ENCODE peak calls at places on chromosome 15, in eight cellular contexts. U is A673, J is gastrocnemius medialis, I is fibroblast of lung, M is transverse colon, O is lower leg skin, E is fibroblast of mammary gland, D is mucosa of descending colon. F is an unnamed sample.

GRCh38 chr15:57911247-57911646 is 154.3 kb downstream of the ALDH1A2 start:
- DNase-seq in J (no peak), O (no peak), D (no peak), I (no peak), M (no peak), E (peak; percentile 42), U (no peak), F (no peak)

GRCh38 chr15:60212536-60212935 is 185.2 kb downstream of the ANXA2 start:
- DNase-seq in D (no peak), E (peak; percentile 31), J (no peak), M (no peak), O (no peak), U (peak; percentile 32), I (peak; percentile 9), F (no peak)

GRCh38 chr15:33756950-33757349 is 211.3 kb upstream of the CHRM5 start:
- DNase-seq in D (peak; percentile 9), I (no peak), E (no peak), U (no peak), J (no peak), M (no peak), O (no peak), F (no peak)

GRCh38 chr15:42549052-42549491 is 434 bp downstream of the HAUS2 start:
- DNase-seq in E (peak; percentile 39), J (no peak), I (peak; percentile 27), D (no peak), O (no peak), M (peak; percentile 16), U (peak; percentile 66), F (no peak)

GRCh38 chr15:90300988-90301715 is 35.7 kb downstream of the NGRN start:
- DNase-seq in E (peak; percentile 44), I (peak; percentile 12), J (peak; percentile 42), O (peak; percentile 86), D (peak; percentile 74), U (peak; percentile 78), M (peak; percentile 69), F (no peak)

GRCh38 chr15:63395730-63396545 is 14.3 kb upstream of the CA12 start:
- DNase-seq in D (no peak), J (no peak), M (no peak), E (no peak), I (no peak), U (no peak), O (no peak), F (no peak)

GRCh38 chr15:42593143-42593542 is 17.7 kb downstream of the STARD9 start:
- DNase-seq in M (peak; percentile 18), U (no peak), D (no peak), E (peak; percentile 63), I (no peak), O (no peak), J (peak; percentile 54), F (no peak)

GRCh38 chr15:40040293-40040635 is 1.3 kb upstream of the SRP14 start:
- DNase-seq in U (no peak), E (no peak), M (no peak), D (no peak), I (no peak), J (no peak), O (no peak), F (no peak)

GRCh38 chr15:32979710-32980109 is 214.8 kb downstream of the FMN1 start:
- DNase-seq in J (no peak), D (no peak), O (no peak), M (no peak), U (no peak), I (peak; percentile 100), E (peak; percentile 93), F (no peak)

GRCh38 chr15:66007663-66008262 is 138.5 kb downstream of the RAB11A start:
- DNase-seq in U (no peak), E (no peak), D (peak; percentile 27), J (no peak), O (no peak), M (no peak), I (no peak), F (no peak)

GRCh38 chr15:43133429-43134156 is at the start of gene TMEM62:
- DNase-seq in O (peak; percentile 95), M (peak; percentile 92), D (peak; percentile 93), E (peak; percentile 47), J (peak; percentile 83), U (peak; percentile 49), I (peak; percentile 60), F (peak; percentile 70)

GRCh38 chr15:83324799-83325198 is 40.3 kb upstream of the BNC1 start:
- DNase-seq in U (no peak), M (no peak), D (no peak), E (peak; percentile 33), O (no peak), I (no peak), J (no peak), F (no peak)

GRCh38 chr15:74386496-74387140 is 19.2 kb upstream of the CYP11A1 start:
- DNase-seq in M (no peak), E (no peak), O (no peak), I (no peak), D (no peak), J (no peak), U (no peak), F (no peak)

GRCh38 chr15:60121845-60122244 is 117.7 kb downstream of the FOXB1 start:
- DNase-seq in D (no peak), O (no peak), J (no peak), M (no peak), E (no peak), U (no peak), I (no peak), F (no peak)

GRCh38 chr15:27847775-27848710 is 251.1 kb downstream of the OCA2 start:
- DNase-seq in D (no peak), I (no peak), U (no peak), M (no peak), E (no peak), J (no peak), O (peak; percentile 79), F (no peak)

GRCh38 chr15:78739996-78740903 is 71.0 kb downstream of the ADAMTS7 start:
- DNase-seq in E (peak; percentile 36), U (peak; percentile 70), O (peak; percentile 87), M (peak; percentile 83), J (peak; percentile 47), D (peak; percentile 88), I (no peak), F (peak; percentile 52)

GRCh38 chr15:88911766-88912118 is 1.4 kb downstream of the MFGE8 start:
- DNase-seq in I (peak; percentile 78), U (no peak), D (no peak), O (peak; percentile 85), J (peak; percentile 89), E (peak; percentile 67), M (no peak), F (no peak)

GRCh38 chr15:84784262-84784661 is 32.9 kb upstream of the ALPK3 start:
- DNase-seq in I (no peak), M (no peak), O (no peak), J (no peak), E (no peak), D (no peak), U (no peak), F (no peak)

GRCh38 chr15:77083381-77084160 is 12.7 kb upstream of the TSPAN3 start:
- DNase-seq in O (peak; percentile 88), I (peak; percentile 76), E (peak; percentile 61), D (peak; percentile 86), M (peak; percentile 88), U (peak; percentile 94), J (peak; percentile 87), F (peak; percentile 61)
- H3K4me3 ChIP-seq in O (no peak overlapping the region), I (no peak overlapping the region), E (peak overlapping the region; percentile 30), D (no peak overlapping the region), M (no peak overlapping the region), U (no peak overlapping the region), J (peak overlapping the region; percentile 39), F (no peak overlapping the region)

DNA sequence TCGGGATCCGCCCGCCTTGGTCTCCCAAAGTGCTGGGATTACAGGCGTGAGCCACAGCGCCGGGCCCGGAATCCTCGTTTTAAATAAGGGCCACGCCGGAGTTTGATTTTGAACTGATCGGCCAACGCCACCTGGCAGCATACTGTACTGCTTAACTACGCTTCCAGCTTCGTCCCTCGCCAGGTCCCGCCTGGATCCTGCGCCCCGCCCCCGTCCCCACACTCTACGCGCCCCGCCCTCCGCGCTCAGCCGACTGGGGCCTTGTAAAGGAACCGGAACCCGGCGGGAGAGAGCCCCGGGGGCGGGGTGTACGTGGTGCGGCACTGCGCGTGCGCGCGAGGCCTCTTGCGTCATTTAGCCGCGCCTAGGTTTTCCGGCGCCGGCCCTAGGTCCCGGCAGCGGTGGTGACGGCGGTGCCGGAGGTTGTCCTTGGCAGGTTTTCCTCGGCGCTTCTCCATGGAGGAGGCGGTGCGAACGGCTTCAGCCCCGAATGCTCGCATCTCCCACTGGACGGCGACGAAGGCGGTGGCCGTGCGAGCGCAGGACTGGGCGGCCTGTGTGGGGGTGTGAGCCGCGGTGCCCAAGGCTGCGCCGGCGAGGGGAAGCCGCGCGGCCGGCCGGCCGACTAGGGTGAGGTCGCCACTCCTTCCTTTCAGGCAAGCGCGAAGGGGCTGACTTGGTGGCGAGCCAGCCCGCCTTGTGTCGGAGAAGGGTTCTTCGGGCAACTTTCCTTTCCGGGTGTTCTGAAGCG is at the start of gene NIPA2:
- DNase-seq in J (peak; percentile 98), E (peak; percentile 96), D (peak; percentile 98), O (peak; percentile 100), I (peak; percentile 96), U (peak; percentile 99), M (peak; percentile 99), F (peak; percentile 93)
- TF ChIP-seq CTCF in J (no peak), E (no peak), D (no peak), O (no peak), I (no peak), U (no peak), M (peak; percentile 49), F (peak; percentile 25)

GRCh38 chr15:79929412-79929811 is 32.6 kb upstream of the MTHFS start:
- DNase-seq in J (no peak), E (no peak), O (no peak), I (no peak), D (no peak), M (no peak), U (no peak), F (no peak)
- H3K4me3 ChIP-seq in J (no peak overlapping the region), E (no peak overlapping the region), O (no peak overlapping the region), I (no peak overlapping the region), D (no peak overlapping the region), M (no peak overlapping the region), U (no peak overlapping the region), F (no peak overlapping the region)

GRCh38 chr15:69574506-69574905 is 121.9 kb downstream of the RPLP1 start:
- DNase-seq in M (no peak), I (no peak), E (no peak), J (no peak), U (no peak), D (no peak), O (no peak), F (no peak)

GRCh38 chr15:69575387-69575786 is 122.8 kb downstream of the RPLP1 start:
- DNase-seq in E (no peak), M (no peak), I (no peak), J (no peak), O (no peak), U (no peak), D (no peak), F (no peak)

GRCh38 chr15:69573815-69574472 is 121.3 kb downstream of the RPLP1 start:
- DNase-seq in D (no peak), J (no peak), E (peak; percentile 18), U (no peak), O (no peak), I (peak; percentile 79), M (no peak), F (no peak)

GRCh38 chr15:69568621-69569020 is 116.0 kb downstream of the RPLP1 start:
- DNase-seq in J (no peak), U (no peak), O (no peak), E (peak; percentile 68), D (no peak), M (no peak), I (peak; percentile 88), F (no peak)

DNA sequence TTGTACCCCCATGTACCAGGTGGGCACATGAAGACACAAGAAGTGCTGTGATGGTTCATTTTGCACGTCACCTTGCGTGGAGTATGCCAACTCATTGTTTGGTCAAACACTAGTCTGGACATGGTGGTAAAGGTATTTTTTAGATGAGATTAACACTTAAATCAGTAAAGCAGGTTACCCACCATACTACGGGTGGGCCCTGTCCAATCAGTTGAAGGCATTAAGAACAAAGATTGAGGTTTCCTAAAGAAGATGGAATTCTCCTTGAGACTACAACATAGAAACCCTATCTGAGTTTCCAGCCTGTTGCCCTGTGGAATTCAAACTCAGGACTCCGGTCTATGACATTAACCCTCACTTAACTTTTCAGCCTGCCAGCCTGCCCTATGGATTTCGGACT is 118.4 kb downstream of the RPLP1 start:
- DNase-seq in O (no peak), M (no peak), E (no peak), J (no peak), I (no peak), D (no peak), U (no peak), F (no peak)
- TF ChIP-seq CTCF in O (no peak), M (no peak), E (no peak), J (no peak), I (no peak), D (no peak), U (no peak), F (no peak)

F was measured in LNCaP clone FGC.